ENCODE peak calls at places on chromosomes 3 and 15, in seven cellular contexts. I, W, J, Q, R, Y and B are unnamed samples.

GRCh38 chr3:195455789-195456188 is 13.0 kb upstream of the ACAP2 start:
- DNase-seq in J (no peak), R (no peak), Y (no peak), I (no peak), W (no peak), Q (no peak), B (no peak)

GRCh38 chr15:60372756-60373155 is 25.0 kb downstream of the ANXA2 start:
- DNase-seq in I (no peak), J (no peak), Y (no peak), W (no peak), Q (no peak), R (peak; percentile 49), B (no peak)

GRCh38 chr15:82587805-82588204 is 47.5 kb upstream of the RPS17 start:
- DNase-seq in I (no peak), W (no peak), Y (no peak), Q (no peak), R (no peak), J (no peak), B (no peak)

GRCh38 chr3:52052831-52053306 is 3.5 kb downstream of the DUSP7 start:
- DNase-seq in R (peak; percentile 89), Q (no peak), I (peak; percentile 96), W (no peak), J (peak; percentile 34), Y (peak; percentile 94), B (no peak)

GRCh38 chr3:73352841-73353493 is 271.8 kb downstream of the PDZRN3 start:
- DNase-seq in W (no peak), Q (no peak), Y (no peak), I (no peak), R (no peak), J (no peak), B (no peak)

GRCh38 chr3:74801924-74802323 is 187.5 kb upstream of the CNTN3 start:
- DNase-seq in Q (no peak), R (no peak), Y (no peak), I (no peak), W (no peak), J (no peak), B (no peak)

GRCh38 chr3:127953092-127953491 is 38.1 kb downstream of the KBTBD12 start:
- DNase-seq in Q (no peak), R (no peak), Y (no peak), J (no peak), I (no peak), W (no peak), B (no peak)

GRCh38 chr15:65981837-65982696 is 112.8 kb downstream of the RAB11A start:
- DNase-seq in J (peak; percentile 36), Q (peak; percentile 73), W (peak; percentile 74), Y (peak; percentile 88), I (peak; percentile 70), R (no peak), B (peak; percentile 25)

GRCh38 chr3:32280262-32280910 is 41.9 kb downstream of the CMTM8 start:
- DNase-seq in R (no peak), I (no peak), Y (no peak), W (no peak), J (no peak), Q (no peak), B (no peak)

GRCh38 chr3:129063841-129064482 is 3.4 kb downstream of the GP9 start:
- DNase-seq in J (no peak), W (no peak), Q (no peak), Y (no peak), R (no peak), I (no peak), B (no peak)

GRCh38 chr15:64845183-64845611 is 3.5 kb downstream of the PLEKHO2 start:
- DNase-seq in W (no peak), R (no peak), Q (no peak), J (no peak), I (no peak), Y (no peak), B (no peak)

GRCh38 chr3:58308728-58309127 is 2.4 kb downstream of the HTD2 start:
- DNase-seq in I (no peak), Y (no peak), Q (no peak), J (no peak), R (no peak), W (no peak), B (no peak)

GRCh38 chr15:89783861-89784685 is 7.9 kb downstream of the MESP2 start:
- DNase-seq in J (no peak), R (no peak), I (no peak), Q (no peak), Y (peak; percentile 49), W (no peak), B (no peak)

GRCh38 chr3:36868614-36869436 is 76.0 kb downstream of the TRANK1 start:
- DNase-seq in Q (peak; percentile 1), Y (no peak), R (peak; percentile 72), J (peak; percentile 29), I (no peak), W (peak; percentile 13), B (peak; percentile 0)

GRCh38 chr3:33954956-33955355 is 156.5 kb downstream of the PDCD6IP start:
- DNase-seq in R (no peak), Y (no peak), I (no peak), W (no peak), J (no peak), Q (no peak), B (no peak)

GRCh38 chr15:42826251-42826890 is 89.4 kb upstream of the CDAN1 start:
- DNase-seq in Y (no peak), R (no peak), W (no peak), I (no peak), Q (no peak), J (no peak), B (no peak)

GRCh38 chr15:88756926-88757325 is 46.3 kb upstream of the ACAN start:
- DNase-seq in I (no peak), R (no peak), W (no peak), Y (no peak), J (no peak), Q (no peak), B (no peak)

GRCh38 chr15:40398413-40398873 is 7.2 kb upstream of the IVD start:
- DNase-seq in Y (no peak), J (no peak), R (no peak), W (no peak), Q (no peak), I (no peak), B (no peak)

GRCh38 chr15:41465822-41466421 is 27.8 kb upstream of the ITPKA start:
- DNase-seq in W (peak; percentile 30), R (peak; percentile 43), Q (no peak), J (no peak), I (no peak), Y (no peak), B (peak; percentile 65)

GRCh38 chr3:10816019-10816862 is at the start of gene SLC6A11:
- DNase-seq in J (no peak), R (no peak), W (no peak), Q (no peak), I (no peak), Y (peak; percentile 89), B (no peak)

GRCh38 chr3:117610156-117610555 is 900.6 kb downstream of the TUSC7 start:
- DNase-seq in Y (no peak), Q (no peak), J (no peak), R (no peak), I (no peak), W (no peak), B (no peak)

GRCh38 chr15:45690581-45691260 is 55.9 kb downstream of the SQOR start:
- DNase-seq in J (no peak), Y (no peak), W (no peak), Q (no peak), I (no peak), R (no peak), B (no peak)

GRCh38 chr15:70921297-70921696 is 28.7 kb downstream of the LRRC49 start:
- DNase-seq in W (no peak), R (no peak), Q (no peak), Y (no peak), J (no peak), I (no peak), B (no peak)

GRCh38 chr3:58001979-58002378 is 6.2 kb upstream of the FLNB start:
- DNase-seq in Y (no peak), J (no peak), R (no peak), I (no peak), Q (no peak), W (no peak), B (no peak)

GRCh38 chr3:125398952-125399351 is 23.8 kb upstream of the ZNF148 start:
- DNase-seq in W (no peak), Q (no peak), J (no peak), I (no peak), R (no peak), Y (no peak), B (no peak)

GRCh38 chr15:68352401-68353062 is 75.0 kb downstream of the FEM1B start:
- DNase-seq in R (peak; percentile 96), Q (no peak), Y (peak; percentile 55), J (peak; percentile 20), W (no peak), I (peak; percentile 27), B (no peak)

GRCh38 chr15:92803852-92804609 is 96.1 kb upstream of the CHD2 start:
- DNase-seq in I (no peak), Q (no peak), J (peak; percentile 84), R (peak; percentile 100), W (no peak), Y (no peak), B (no peak)

GRCh38 chr15:31867536-31868442 is 162.5 kb upstream of the CHRNA7 start:
- DNase-seq in Q (peak; percentile 14), R (peak; percentile 23), Y (peak; percentile 92), J (peak; percentile 37), I (peak; percentile 17), W (peak; percentile 29), B (peak; percentile 1)

GRCh38 chr3:106534206-106534605 is 665.4 kb upstream of the CBLB start:
- DNase-seq in R (peak; percentile 97), J (peak; percentile 52), Y (no peak), W (no peak), I (no peak), Q (no peak), B (no peak)

GRCh38 chr3:23079976-23080375 is 123.2 kb upstream of the UBE2E2 start:
- DNase-seq in W (no peak), Y (no peak), R (peak; percentile 17), I (no peak), Q (no peak), J (no peak), B (no peak)

GRCh38 chr3:190595807-190596206 is 81.9 kb downstream of the IL1RAP start:
- DNase-seq in R (no peak), J (no peak), W (no peak), Q (no peak), Y (no peak), I (no peak), B (no peak)

GRCh38 chr15:48414015-48414414 is 82.8 kb downstream of the DUT start:
- DNase-seq in Y (no peak), J (no peak), I (no peak), R (peak; percentile 59), Q (no peak), W (no peak), B (no peak)